ENCODE peak calls at places on chromosomes 3 and 15, in eight cellular contexts. Q, E, V, F, Y, K, N and H are unnamed samples.

GRCh38 chr3:127792664-127793292 is 29.5 kb downstream of the MGLL start:
- DNase-seq in Q (peak), E (no peak), V (peak), F (no peak), Y (peak), K (peak), N (peak), H (no peak)

GRCh38 chr15:80999623-81000036 is 1.1 kb upstream of the TLNRD1 start:
- DNase-seq in Q (no peak), E (no peak), V (no peak), F (peak), Y (peak), K (no peak), N (no peak), H (no peak)

GRCh38 chr15:81388431-81388760 is 14.4 kb upstream of the TMC3 start:
- DNase-seq in Q (no peak), E (no peak), V (no peak), F (no peak), Y (no peak), K (no peak), N (no peak), H (no peak)

GRCh38 chr3:131714585-131715220 is 211.9 kb upstream of the MRPL3 start:
- DNase-seq in Q (no peak), E (no peak), V (no peak), F (no peak), Y (no peak), K (no peak), N (no peak), H (no peak)

GRCh38 chr15:95655089-95655488 is 675.4 kb upstream of the NR2F2 start:
- DNase-seq in Q (no peak), E (no peak), V (no peak), F (no peak), Y (no peak), K (no peak), N (no peak), H (no peak)

GRCh38 chr15:67861983-67862382 is 22.1 kb upstream of the RNU6-1 start:
- DNase-seq in Q (no peak), E (no peak), V (no peak), F (no peak), Y (no peak), K (no peak), N (no peak), H (no peak)

GRCh38 chr3:25372167-25372566 is 55.9 kb upstream of the RARB start:
- DNase-seq in Q (no peak), E (no peak), V (peak), F (no peak), Y (no peak), K (no peak), N (peak), H (no peak)

GRCh38 chr15:90439946-90440345 is 51.9 kb downstream of the IQGAP1 start:
- DNase-seq in Q (no peak), E (no peak), V (no peak), F (no peak), Y (no peak), K (no peak), N (no peak), H (no peak)

GRCh38 chr3:146469206-146470017 is at the start of gene PLSCR2:
- DNase-seq in Q (peak), E (peak), V (peak), F (no peak), Y (peak), K (no peak), N (no peak), H (no peak)

GRCh38 chr3:143157957-143158548 is 38.5 kb downstream of the CHST2 start:
- DNase-seq in Q (no peak), E (no peak), V (peak), F (no peak), Y (peak), K (no peak), N (peak), H (no peak)

GRCh38 chr3:194370753-194371152 is 1.2 kb upstream of the LRRC15 start:
- DNase-seq in Q (no peak), E (no peak), V (peak), F (no peak), Y (no peak), K (no peak), N (no peak), H (no peak)

GRCh38 chr15:92616621-92617179 is 38.9 kb downstream of the FAM174B start:
- DNase-seq in Q (peak), E (no peak), V (peak), F (no peak), Y (peak), K (no peak), N (peak), H (no peak)

GRCh38 chr3:112397529-112397928 is 64.6 kb downstream of the CD200 start:
- DNase-seq in Q (no peak), E (no peak), V (no peak), F (no peak), Y (no peak), K (no peak), N (no peak), H (no peak)

GRCh38 chr3:138125548-138126221 is 6.5 kb downstream of the A4GNT start:
- DNase-seq in Q (no peak), E (no peak), V (peak), F (no peak), Y (no peak), K (peak), N (peak), H (no peak)

GRCh38 chr3:148847351-148847750 is 17.7 kb upstream of the CPA3 start:
- DNase-seq in Q (no peak), E (no peak), V (peak), F (no peak), Y (no peak), K (no peak), N (peak), H (no peak)

GRCh38 chr3:105173972-105174371 is 192.7 kb upstream of the ALCAM start:
- DNase-seq in Q (no peak), E (no peak), V (peak), F (no peak), Y (no peak), K (no peak), N (peak), H (no peak)

GRCh38 chr15:91853501-91853967 is at the start of gene SLCO3A1:
- DNase-seq in Q (peak), E (peak), V (peak), F (peak), Y (no peak), K (peak), N (no peak), H (no peak)

GRCh38 chr3:134328147-134328591 is 46.1 kb downstream of the AMOTL2 start:
- DNase-seq in Q (no peak), E (no peak), V (peak), F (peak), Y (peak), K (peak), N (peak), H (peak)

GRCh38 chr3:63991666-63992065 is 31.6 kb downstream of the PSMD6 start:
- DNase-seq in Q (no peak), E (no peak), V (no peak), F (no peak), Y (no peak), K (no peak), N (no peak), H (no peak)

GRCh38 chr15:70815604-70816003 is 38.4 kb downstream of the LARP6 start:
- DNase-seq in Q (no peak), E (no peak), V (no peak), F (no peak), Y (peak), K (no peak), N (no peak), H (no peak)

GRCh38 chr3:31704651-31705179 is 172.0 kb downstream of the STT3B start:
- DNase-seq in Q (peak), E (no peak), V (peak), F (peak), Y (peak), K (peak), N (peak), H (no peak)

GRCh38 chr15:64905119-64905831 is 6.4 kb upstream of the ANKDD1A start:
- DNase-seq in Q (peak), E (peak), V (peak), F (no peak), Y (no peak), K (no peak), N (peak), H (no peak)

GRCh38 chr3:146117406-146118285 is 43.3 kb downstream of the PLOD2 start:
- DNase-seq in Q (no peak), E (no peak), V (peak), F (no peak), Y (peak), K (peak), N (peak), H (no peak)

GRCh38 chr3:45943207-45943846 is at the start of gene CXCR6:
- DNase-seq in Q (no peak), E (no peak), V (peak), F (no peak), Y (peak), K (peak), N (peak), H (no peak)

GRCh38 chr3:162096874-162097273 is 600.3 kb downstream of the OTOL1 start:
- DNase-seq in Q (no peak), E (no peak), V (peak), F (no peak), Y (peak), K (peak), N (peak), H (no peak)

GRCh38 chr15:43510230-43511011 is 7.0 kb upstream of the MAP1A start:
- DNase-seq in Q (peak), E (peak), V (peak), F (peak), Y (peak), K (peak), N (peak), H (peak)

DNA sequence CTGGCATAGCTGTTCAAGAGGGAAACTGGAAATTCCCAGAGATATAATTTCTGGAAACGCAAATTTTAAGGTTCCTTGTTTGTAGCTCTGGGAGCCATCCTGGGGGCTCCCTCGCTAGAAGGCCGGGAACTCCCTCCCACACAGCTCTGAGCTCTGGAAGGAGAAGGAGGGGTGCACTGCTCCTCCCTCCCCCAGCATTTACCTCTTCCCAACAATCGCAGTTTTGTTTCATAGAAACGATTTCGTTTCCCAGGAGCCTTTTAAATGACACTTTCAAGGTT is 14.0 kb upstream of the CCDC33 start:
- DNase-seq in Q (no peak), E (no peak), V (no peak), F (no peak), Y (no peak), K (no peak), N (no peak), H (no peak)
- TF ChIP-seq EZH2 in Q (no peak), E (no peak), V (no peak), F (no peak), Y (no peak), K (no peak), N (no peak), H (no peak)

GRCh38 chr15:76058714-76059319 is 968 bp upstream of the TMEM266 start:
- DNase-seq in Q (peak), E (peak), V (peak), F (no peak), Y (peak), K (peak), N (no peak), H (no peak)
- H3K4me3 ChIP-seq in Q (peak), E (peak), V (peak), F (peak), Y (peak), K (peak), N (peak), H (peak)

DNA sequence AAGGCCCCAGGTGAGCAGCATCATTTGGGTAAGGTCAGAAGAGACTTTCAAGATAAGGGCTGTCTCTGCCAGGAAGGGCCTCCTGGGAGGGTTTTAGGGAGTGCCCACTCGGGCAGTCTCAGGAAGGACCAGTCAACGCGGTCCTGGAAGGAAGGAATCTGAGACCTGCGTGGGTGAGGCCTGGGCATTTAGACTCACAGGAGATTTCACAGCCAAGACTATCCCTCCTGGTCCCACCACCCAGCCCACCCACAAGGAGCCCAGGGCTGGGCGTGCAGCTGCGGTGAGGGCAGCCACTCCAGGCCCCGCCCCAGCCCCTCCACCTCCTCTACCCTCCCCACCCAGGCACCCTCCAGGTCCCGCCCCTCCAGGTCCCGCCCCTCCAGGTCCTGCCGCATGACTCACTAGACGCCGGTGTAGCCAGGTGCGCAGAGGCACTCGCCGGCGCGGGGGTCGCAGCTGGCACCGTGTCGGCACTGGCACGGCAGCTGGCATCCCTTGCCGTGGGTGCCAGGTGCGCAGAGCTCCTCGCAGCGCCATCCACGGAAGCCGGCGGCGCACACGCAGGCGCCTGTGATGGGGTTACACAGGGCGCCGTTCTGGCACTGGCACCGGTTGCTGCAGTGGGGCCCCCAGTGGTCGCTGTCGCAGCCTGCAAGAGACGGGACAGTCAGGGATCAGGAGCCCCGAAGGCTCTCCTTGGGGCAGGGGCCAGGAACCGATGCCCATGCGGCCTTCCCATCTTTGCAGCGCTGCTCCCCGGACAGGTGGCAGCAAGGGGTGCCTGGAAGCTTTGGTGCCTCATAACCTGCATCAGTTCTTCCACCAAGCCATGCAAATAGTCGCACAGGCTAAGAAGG is 112.8 kb downstream of the RAB11A start:
- DNase-seq in Q (peak), E (peak), V (no peak), F (no peak), Y (no peak), K (peak), N (no peak), H (no peak)
- TF ChIP-seq EZH2 in Q (no peak), E (no peak), V (no peak), F (no peak), Y (no peak), K (no peak), N (peak), H (no peak)

DNA sequence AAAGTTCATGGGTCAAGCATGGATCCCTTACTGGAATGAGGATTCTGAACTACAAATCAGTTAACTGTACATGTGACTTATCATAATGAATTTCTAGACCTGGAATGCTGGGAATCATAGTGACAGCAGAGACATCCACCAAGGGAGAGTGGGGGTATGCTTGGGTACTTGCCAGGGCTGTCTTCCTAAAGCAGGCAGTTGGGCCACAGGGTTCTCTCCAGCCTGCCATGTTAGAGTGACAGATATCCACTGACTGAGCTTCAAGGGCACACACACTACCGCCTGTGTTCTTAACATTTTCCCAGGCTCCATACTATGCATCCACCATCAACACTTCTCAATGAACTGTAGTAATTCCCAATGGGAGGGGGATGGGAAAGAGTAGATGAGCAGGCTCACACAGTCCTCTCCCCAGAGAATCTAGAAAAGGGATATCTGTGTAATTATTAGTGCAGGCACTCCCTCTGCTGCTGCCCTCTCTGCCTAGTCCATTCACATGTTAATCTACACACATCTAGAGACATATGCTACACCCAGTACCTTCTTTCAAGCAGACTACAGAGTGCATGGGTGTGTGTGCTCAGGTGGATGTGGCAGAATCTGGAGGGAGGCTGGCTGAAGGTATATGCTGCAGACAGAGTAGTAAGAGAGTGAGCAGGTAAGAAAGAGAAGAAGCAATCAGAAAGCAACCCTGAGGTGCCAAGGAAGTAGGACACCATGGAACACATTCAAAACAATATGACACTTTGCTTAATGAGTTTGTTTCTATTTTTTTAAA is 3.7 kb downstream of the FSTL1 start:
- DNase-seq in Q (no peak), E (no peak), V (no peak), F (no peak), Y (no peak), K (no peak), N (no peak), H (no peak)
- H3K4me3 ChIP-seq in Q (no peak), E (no peak), V (no peak), F (no peak), Y (no peak), K (no peak), N (no peak), H (no peak)

GRCh38 chr15:99100245-99101173 is 4.4 kb upstream of the SYNM start:
- DNase-seq in Q (peak), E (peak), V (peak), F (peak), Y (peak), K (peak), N (peak), H (no peak)
- TF ChIP-seq EZH2 in Q (no peak), E (peak), V (no peak), F (no peak), Y (no peak), K (no peak), N (no peak), H (no peak)

GRCh38 chr3:4583441-4583840 is 90.3 kb downstream of the ITPR1 start:
- DNase-seq in Q (no peak), E (no peak), V (no peak), F (no peak), Y (no peak), K (no peak), N (no peak), H (no peak)
- H3K4me3 ChIP-seq in Q (no peak), E (no peak), V (peak), F (no peak), Y (no peak), K (no peak), N (no peak), H (no peak)

DNA sequence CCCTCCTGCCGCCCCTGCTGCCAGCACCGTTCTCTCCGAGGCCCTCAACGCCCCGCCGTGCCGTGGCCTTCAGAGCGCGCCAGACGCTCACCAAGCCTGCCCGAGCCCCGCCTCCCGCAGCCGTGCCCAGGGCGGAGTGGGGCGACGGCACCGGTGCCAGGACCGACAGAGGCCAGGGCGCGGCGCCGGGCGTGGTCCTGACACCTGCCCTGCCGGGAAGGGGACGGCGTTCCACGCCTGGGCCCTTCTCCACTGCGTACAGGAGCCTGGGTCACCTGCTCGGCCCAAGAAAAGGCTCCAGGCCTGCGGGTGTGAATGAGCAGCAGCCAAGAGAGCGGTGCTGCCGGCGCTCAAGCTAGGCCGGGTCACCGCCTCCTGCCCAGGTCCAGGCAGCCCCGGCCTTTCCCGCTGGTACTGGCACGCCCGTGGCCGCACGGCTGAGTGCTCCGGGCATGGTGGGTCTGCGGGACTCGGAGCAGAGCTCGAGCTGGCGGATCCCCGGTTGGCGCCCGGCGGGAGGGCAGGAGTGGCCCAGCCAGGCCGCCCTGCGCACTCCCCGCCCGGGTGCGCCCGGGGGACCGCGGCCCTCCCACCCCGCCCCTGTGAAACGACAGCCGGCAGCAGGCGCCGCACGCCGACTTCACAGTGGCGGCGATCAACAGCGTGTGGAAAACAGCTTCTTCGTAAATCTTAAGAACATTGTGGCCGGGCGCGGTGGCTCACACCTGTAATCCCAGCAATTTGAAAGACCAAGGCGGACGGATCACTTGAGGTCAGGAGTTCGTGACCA is 4.2 kb downstream of the OCA2 start:
- DNase-seq in Q (peak), E (peak), V (no peak), F (no peak), Y (peak), K (no peak), N (no peak), H (no peak)
- TF ChIP-seq EZH2 in Q (peak), E (peak), V (no peak), F (no peak), Y (no peak), K (no peak), N (peak), H (no peak)

DNA sequence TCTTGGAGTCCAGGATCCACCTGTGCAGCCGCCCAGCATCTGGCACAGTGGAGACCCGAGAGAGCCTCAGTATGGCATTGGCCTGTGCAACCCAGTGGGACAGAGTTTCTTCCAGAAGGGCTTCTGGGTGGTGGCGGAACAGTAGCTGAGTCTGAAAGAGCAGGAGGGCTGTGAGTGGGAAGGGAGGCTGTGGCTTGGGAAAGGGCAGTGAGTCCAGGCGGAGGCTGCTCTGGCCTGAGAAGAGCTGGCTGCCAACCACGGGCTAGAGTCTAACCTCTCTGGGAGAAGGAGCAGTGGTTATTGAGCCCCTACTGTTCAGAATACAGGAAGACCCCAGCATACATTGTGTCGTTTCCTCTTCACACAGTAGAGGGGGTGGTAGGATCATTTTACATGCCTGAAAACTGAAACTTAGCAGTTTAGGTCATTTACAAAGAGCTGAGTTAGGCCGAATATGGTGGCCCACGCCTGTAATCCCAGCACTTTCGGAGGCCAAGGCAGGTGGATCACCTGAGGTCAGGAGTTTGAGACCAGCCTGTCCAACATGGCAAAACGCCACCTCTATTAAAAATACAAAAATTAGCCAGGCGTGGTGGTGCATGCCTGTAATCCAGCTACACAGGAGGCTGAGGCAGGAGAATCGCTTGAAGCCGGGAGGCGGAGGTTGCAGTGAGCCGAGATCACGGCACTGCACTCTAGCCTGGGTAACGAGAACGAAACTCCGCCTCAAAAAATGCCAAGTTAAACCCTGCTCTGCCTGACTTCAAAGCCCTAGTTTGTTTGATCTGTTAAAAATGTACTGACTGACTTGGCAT is 3.2 kb downstream of the AEN start:
- DNase-seq in Q (peak), E (peak), V (peak), F (no peak), Y (no peak), K (no peak), N (no peak), H (no peak)
- H3K4me3 ChIP-seq in Q (no peak), E (no peak), V (peak), F (no peak), Y (peak), K (no peak), N (peak), H (no peak)